ENCODE peak calls at places on chromosomes 4 and X, in four cellular contexts. C is tibial artery, G is A549, L is fibroblast of lung. V is an unnamed sample.
A peak's percentile ranks its signal among the peaks of the same experiment; 100 is the strongest.

GRCh38 chr4:4595252-4595651 is 53.4 kb upstream of the STX18 start:
- DNase-seq in C (no peak), G (no peak), L (no peak), V (no peak)

GRCh38 chrX:124028177-124028576 is 66.7 kb downstream of the STAG2 start:
- DNase-seq in L (peak; percentile 18), G (no peak), C (no peak), V (no peak)

GRCh38 chrX:34900691-34901090 is 41.9 kb upstream of the FAM47B start:
- DNase-seq in L (peak; percentile 38), G (no peak), C (no peak), V (no peak)

GRCh38 chr4:147560632-147561031 is 56.6 kb upstream of the TMEM184C start:
- DNase-seq in L (peak; percentile 80), C (no peak), G (no peak), V (no peak)

GRCh38 chrX:16826207-16826606 is 39.9 kb downstream of the TXLNG start:
- DNase-seq in L (peak; percentile 62), C (no peak), G (peak; percentile 41), V (no peak)

GRCh38 chr4:10492486-10492885 is 35.3 kb upstream of the ZNF518B start:
- DNase-seq in L (no peak), G (no peak), C (no peak), V (no peak)

GRCh38 chr4:8038702-8039251 is 99.1 kb upstream of the AFAP1 start:
- DNase-seq in C (no peak), L (no peak), G (no peak), V (no peak)

GRCh38 chr4:158171456-158171790 is 1.4 kb downstream of the GASK1B start:
- DNase-seq in C (no peak), G (no peak), L (no peak), V (no peak)

GRCh38 chrX:80817002-80817401 is 7.3 kb upstream of the BRWD3 start:
- DNase-seq in G (no peak), L (no peak), C (no peak), V (no peak)

GRCh38 chr4:53967971-53968370 is 96.4 kb downstream of the CHIC2 start:
- DNase-seq in L (no peak), C (no peak), G (no peak), V (no peak)

GRCh38 chrX:69556094-69557011 is 52.2 kb downstream of the NALF2 start:
- DNase-seq in C (no peak), G (peak; percentile 2), L (peak; percentile 26), V (no peak)

GRCh38 chr4:150970685-150971151 is 44.4 kb downstream of the LRBA start:
- DNase-seq in L (no peak), G (no peak), C (no peak), V (no peak)

GRCh38 chr4:185738851-185739250 is 73.1 kb downstream of the SORBS2 start:
- DNase-seq in L (no peak), G (no peak), C (no peak), V (no peak)

GRCh38 chr4:10017037-10017893 is 4.0 kb downstream of the SLC2A9 start:
- DNase-seq in L (no peak), G (no peak), C (no peak), V (no peak)

GRCh38 chr4:126354784-126355183 is 1040.0 kb downstream of the FAT4 start:
- DNase-seq in C (no peak), L (peak; percentile 46), G (no peak), V (no peak)

GRCh38 chrX:134547047-134547679 is 87.2 kb downstream of the HPRT1 start:
- DNase-seq in L (peak; percentile 60), C (no peak), G (peak; percentile 21), V (no peak)

GRCh38 chrX:120560405-120560841 is 339 bp downstream of the CUL4B start:
- DNase-seq in C (peak; percentile 67), G (no peak), L (peak; percentile 47), V (no peak)

GRCh38 chrX:19122641-19123009 is 357 bp upstream of the ADGRG2 start:
- DNase-seq in G (no peak), L (no peak), C (no peak), V (no peak)

GRCh38 chrX:30504309-30504708 is 73.3 kb downstream of the TASL start:
- DNase-seq in G (no peak), L (peak; percentile 56), C (no peak), V (no peak)

GRCh38 chrX:130120321-130120731 is 10.0 kb upstream of the ELF4 start:
- DNase-seq in G (no peak), L (no peak), C (no peak), V (no peak)

GRCh38 chrX:46757593-46757992 is 1.3 kb downstream of the SLC9A7 start:
- DNase-seq in C (no peak), G (no peak), L (peak; percentile 23), V (no peak)
- H3K4me3 ChIP-seq in C (no peak overlapping the region), G (peak overlapping the region; percentile 89), L (peak overlapping the region; percentile 61), V (no peak overlapping the region)

GRCh38 chr4:88613417-88613875 is 21.2 kb downstream of the HERC3 start:
- DNase-seq in C (no peak), L (no peak), G (no peak), V (no peak)
- H3K4me1 ChIP-seq in C (peaks cover 66% of the 10 kb centered on the region), L (peaks cover 31% of the 10 kb centered on the region), G (peaks cover 62% of the 10 kb centered on the region), V (peaks cover 79% of the 10 kb centered on the region)

DNA sequence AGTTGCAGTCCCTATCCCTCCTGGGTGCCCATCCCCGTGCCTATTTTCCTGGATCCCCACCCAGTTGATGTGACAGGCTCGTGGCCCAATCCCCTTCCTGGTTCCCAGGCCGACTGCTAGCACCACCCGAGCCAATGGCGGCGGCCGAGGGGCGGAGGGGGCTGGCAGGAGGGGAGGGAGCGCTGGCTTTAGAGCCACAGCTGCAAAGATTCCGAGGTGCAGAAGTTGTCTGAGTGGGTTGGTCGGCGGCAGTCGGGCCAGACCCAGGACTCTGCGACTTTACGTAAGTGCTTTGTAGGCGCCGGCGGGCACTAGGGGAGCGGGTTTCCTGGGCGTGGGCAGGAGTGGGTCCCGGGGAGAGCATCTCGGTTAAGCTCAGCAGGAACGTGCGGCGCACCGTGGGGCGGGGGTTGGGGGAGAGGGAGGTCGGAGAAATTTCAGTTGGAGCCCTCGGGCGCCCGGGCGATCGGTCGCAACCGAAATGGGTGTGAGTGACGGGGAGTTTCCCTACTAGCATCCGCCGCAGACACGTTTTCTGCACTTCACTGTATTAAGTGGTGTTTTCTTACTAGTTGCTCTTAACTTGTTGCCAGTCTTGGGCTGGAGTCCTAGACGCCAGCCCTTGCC is at the start of gene PLS3:
- DNase-seq in G (peak; percentile 89), L (peak; percentile 83), C (peak; percentile 94), V (peak; percentile 87)
- H3K27ac ChIP-seq in G (peak within 1 kb of the TSS; percentile 95), L (peak within 1 kb of the TSS; percentile 85), C (peak within 1 kb of the TSS; percentile 93), V (peak within 1 kb of the TSS; percentile 81)

GRCh38 chr4:76954489-76954888 is 4.9 kb downstream of the SEPTIN11 start:
- DNase-seq in L (no peak), C (no peak), G (no peak), V (no peak)
- H3K4me3 ChIP-seq in L (no peak overlapping the region), C (no peak overlapping the region), G (no peak overlapping the region), V (no peak overlapping the region)

GRCh38 chr4:33283818-33284217 is 2563.6 kb downstream of the PCDH7 start:
- DNase-seq in G (no peak), C (no peak), L (no peak), V (no peak)
- H3K4me1 ChIP-seq in G (no peaks in the 10 kb centered on the region), C (no peaks in the 10 kb centered on the region), L (no peaks in the 10 kb centered on the region), V (no peaks in the 10 kb centered on the region)

DNA sequence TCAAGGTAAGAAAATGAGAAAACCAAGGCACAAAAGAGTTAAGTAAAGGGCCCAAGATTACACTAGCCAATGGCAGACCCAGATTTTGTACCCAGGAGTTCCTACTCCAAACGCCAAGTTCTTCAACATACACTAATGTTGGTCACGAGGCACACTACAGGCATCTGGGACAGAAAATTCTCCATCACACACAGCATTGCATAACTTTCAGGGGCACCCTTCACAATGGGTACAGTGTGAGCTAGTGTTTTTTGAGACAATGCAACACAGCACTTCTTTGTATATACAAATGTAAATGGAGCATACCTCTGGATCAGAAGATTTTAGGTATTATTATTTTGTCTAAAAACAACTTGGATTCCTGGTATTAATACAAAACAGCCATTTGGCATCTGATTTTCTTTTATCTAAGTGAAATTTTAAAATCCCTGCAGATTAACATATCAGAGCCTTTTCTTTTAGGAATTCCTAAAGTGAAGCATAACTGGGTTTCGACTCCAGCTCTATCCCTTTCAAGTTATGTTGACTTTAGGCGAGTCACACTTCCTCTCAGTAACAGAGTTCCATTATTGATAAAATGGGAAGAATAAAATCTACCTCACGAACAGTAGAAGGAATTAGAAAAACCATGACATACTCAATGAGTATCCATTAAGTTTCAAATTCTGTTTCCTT is 41.1 kb downstream of the ADGRA3 start:
- DNase-seq in G (no peak), L (peak; percentile 49), C (no peak), V (no peak)
- H3K27ac ChIP-seq in G (no peak overlapping the region), L (no peak overlapping the region), C (no peak overlapping the region), V (no peak overlapping the region)

GRCh38 chrX:39653656-39654055 is 444.1 kb downstream of the BCOR start:
- DNase-seq in C (no peak), G (no peak), L (no peak), V (no peak)

GRCh38 chrX:39652336-39652735 is 445.4 kb downstream of the BCOR start:
- DNase-seq in L (peak; percentile 11), C (no peak), G (peak; percentile 25), V (no peak)

GRCh38 chrX:39650883-39651282 is 446.9 kb downstream of the BCOR start:
- DNase-seq in G (no peak), L (no peak), C (no peak), V (no peak)

GRCh38 chrX:39654952-39655351 is 442.8 kb downstream of the BCOR start:
- DNase-seq in L (no peak), C (no peak), G (no peak), V (no peak)

DNA sequence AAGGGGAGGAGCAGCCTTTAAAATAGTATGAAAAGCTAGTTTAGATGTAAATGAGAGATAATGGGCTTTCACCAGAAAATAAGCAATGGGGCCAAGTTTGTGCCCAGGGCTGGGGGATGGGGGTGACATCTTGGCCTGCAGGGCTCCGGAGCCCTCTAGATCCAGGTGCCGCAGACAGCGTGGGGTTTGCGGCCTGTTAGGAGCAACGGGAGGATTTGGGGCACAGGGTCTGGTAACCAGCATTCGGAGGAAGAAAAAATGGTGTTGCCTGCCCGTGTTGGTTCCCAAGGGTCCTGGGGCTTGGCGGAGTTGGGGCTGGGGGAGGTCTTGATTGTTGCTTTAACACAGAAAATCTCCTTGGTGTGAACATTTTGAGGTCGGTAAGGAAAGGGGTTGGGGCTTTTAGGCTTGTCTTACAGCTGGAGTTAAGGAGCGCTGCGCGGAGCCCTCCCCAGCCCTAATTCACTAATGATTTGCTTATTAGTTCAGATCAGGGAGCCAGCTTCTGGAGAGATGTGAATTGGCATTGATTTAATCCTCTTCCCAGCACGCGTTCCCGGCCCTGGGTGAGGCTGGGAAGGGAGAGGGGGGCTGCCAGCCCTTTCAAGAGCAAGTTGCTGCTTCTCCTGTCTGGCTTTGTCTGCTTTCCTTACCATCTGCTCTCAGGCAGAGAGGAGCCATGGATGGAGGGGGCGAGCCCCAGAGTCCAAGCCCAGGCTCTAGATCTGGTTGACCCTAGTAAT is 443.4 kb downstream of the BCOR start:
- DNase-seq in L (no peak), C (no peak), G (no peak), V (no peak)
- H3K4me3 ChIP-seq in L (no peak overlapping the region), C (no peak overlapping the region), G (no peak overlapping the region), V (no peak overlapping the region)

GRCh38 chr4:57100979-57101629 is 9.1 kb downstream of the IGFBP7 start:
- DNase-seq in L (no peak), C (no peak), G (no peak), V (no peak)

GRCh38 chr4:57102050-57102564 is 8.1 kb downstream of the IGFBP7 start:
- DNase-seq in G (no peak), L (peak; percentile 83), C (peak; percentile 84), V (peak; percentile 31)

GRCh38 chr4:57103051-57103450 is 7.1 kb downstream of the IGFBP7 start:
- DNase-seq in G (no peak), C (no peak), L (no peak), V (peak; percentile 57)

GRCh38 chr4:57109530-57109846 is 697 bp downstream of the IGFBP7 start:
- DNase-seq in C (no peak), L (no peak), G (no peak), V (peak; percentile 41)

GRCh38 chr4:57104706-57105560 is 5.3 kb downstream of the IGFBP7 start:
- DNase-seq in L (no peak), G (no peak), C (no peak), V (no peak)
- H3K4me1 ChIP-seq in L (peaks cover 18% of the 10 kb centered on the region), G (peaks cover 57% of the 10 kb centered on the region), C (peaks cover 77% of the 10 kb centered on the region), V (peaks cover 4% of the 10 kb centered on the region)